ENCODE peak calls at places on chromosomes 7 and 10, in six cellular contexts. T, U, S, X, P and D are unnamed samples.

GRCh38 chr10:51892965-51893658 is 193.7 kb upstream of the CSTF2T start:
- DNase-seq in T (peak; percentile 7), U (peak; percentile 17), S (no peak), X (peak; percentile 24), P (no peak), D (no peak)

GRCh38 chr7:98995523-98996161 is 117.3 kb downstream of the TRRAP start:
- DNase-seq in T (no peak), U (no peak), S (no peak), X (no peak), P (no peak), D (no peak)

GRCh38 chr7:41274179-41274578 is 428.7 kb downstream of the INHBA start:
- DNase-seq in T (no peak), U (no peak), S (no peak), X (no peak), P (no peak), D (no peak)

GRCh38 chr7:151876112-151876898 is 610 bp downstream of the PRKAG2 start:
- DNase-seq in T (no peak), U (peak; percentile 38), S (peak; percentile 92), X (peak; percentile 56), P (peak; percentile 52), D (peak; percentile 97)

GRCh38 chr7:98315318-98315993 is 34.0 kb downstream of the BRI3 start:
- DNase-seq in T (no peak), U (no peak), S (no peak), X (no peak), P (no peak), D (no peak)

GRCh38 chr10:71623986-71624291 is 95.6 kb downstream of the C10orf105 start:
- DNase-seq in T (no peak), U (no peak), S (no peak), X (no peak), P (no peak), D (no peak)

GRCh38 chr7:108376206-108376605 is 80.0 kb downstream of the NRCAM start:
- DNase-seq in T (no peak), U (no peak), S (no peak), X (no peak), P (no peak), D (no peak)

GRCh38 chr7:99372275-99373085 is 2.0 kb upstream of the ARPC1B start:
- DNase-seq in T (no peak), U (no peak), S (no peak), X (peak; percentile 63), P (no peak), D (no peak)

GRCh38 chr7:154587812-154588211 is 415.1 kb downstream of the PAXIP1 start:
- DNase-seq in T (no peak), U (no peak), S (no peak), X (no peak), P (no peak), D (no peak)

GRCh38 chr7:95817846-95818245 is 45.5 kb downstream of the DYNC1I1 start:
- DNase-seq in T (no peak), U (no peak), S (no peak), X (no peak), P (no peak), D (no peak)

GRCh38 chr10:58932821-58933314 is 243.6 kb upstream of the PHYHIPL start:
- DNase-seq in T (no peak), U (no peak), S (no peak), X (no peak), P (no peak), D (no peak)

GRCh38 chr10:70054902-70055301 is 2.3 kb downstream of the MACROH2A2 start:
- DNase-seq in T (no peak), U (no peak), S (no peak), X (no peak), P (no peak), D (no peak)

GRCh38 chr7:112182749-112183148 is 23.4 kb downstream of the DOCK4 start:
- DNase-seq in T (no peak), U (no peak), S (peak; percentile 77), X (no peak), P (no peak), D (no peak)

GRCh38 chr10:35526775-35527174 is 78.4 kb upstream of the GJD4 start:
- DNase-seq in T (no peak), U (no peak), S (no peak), X (no peak), P (no peak), D (no peak)

GRCh38 chr7:83365746-83366145 is 203.1 kb upstream of the PCLO start:
- DNase-seq in T (no peak), U (no peak), S (no peak), X (no peak), P (no peak), D (no peak)

GRCh38 chr7:132386249-132386681 is 190.0 kb downstream of the PLXNA4 start:
- DNase-seq in T (peak; percentile 78), U (no peak), S (peak; percentile 79), X (no peak), P (no peak), D (no peak)

GRCh38 chr7:37382546-37383088 is 66.0 kb downstream of the ELMO1 start:
- DNase-seq in T (no peak), U (no peak), S (no peak), X (no peak), P (no peak), D (no peak)

GRCh38 chr7:97731736-97732370 is at the start of gene TAC1:
- DNase-seq in T (no peak), U (no peak), S (no peak), X (no peak), P (no peak), D (no peak)

GRCh38 chr7:34064511-34065158 is 159.3 kb downstream of the BMPER start:
- DNase-seq in T (no peak), U (peak; percentile 91), S (no peak), X (no peak), P (no peak), D (no peak)

GRCh38 chr10:18137111-18137510 is 3.1 kb upstream of the CACNB2 start:
- DNase-seq in T (no peak), U (no peak), S (no peak), X (no peak), P (no peak), D (no peak)

GRCh38 chr7:85927226-85927625 is 716.5 kb upstream of the GRM3 start:
- DNase-seq in T (no peak), U (no peak), S (no peak), X (no peak), P (no peak), D (no peak)

GRCh38 chr7:120170849-120171248 is 102.1 kb upstream of the KCND2 start:
- DNase-seq in T (no peak), U (no peak), S (no peak), X (no peak), P (no peak), D (no peak)

GRCh38 chr10:132422169-132422691 is 25.2 kb downstream of the PWWP2B start:
- DNase-seq in T (no peak), U (no peak), S (no peak), X (no peak), P (no peak), D (no peak)

GRCh38 chr10:100319736-100320135 is 10.3 kb downstream of the PKD2L1 start:
- DNase-seq in T (peak; percentile 78), U (no peak), S (no peak), X (no peak), P (no peak), D (no peak)

GRCh38 chr10:69439813-69440506 is 11.3 kb upstream of the TSPAN15 start:
- DNase-seq in T (no peak), U (peak; percentile 59), S (no peak), X (peak; percentile 76), P (no peak), D (no peak)

GRCh38 chr10:111023060-111023459 is 53.8 kb upstream of the ADRA2A start:
- DNase-seq in T (no peak), U (no peak), S (no peak), X (no peak), P (no peak), D (no peak)

GRCh38 chr7:73423519-73424485 is 9.8 kb upstream of the FZD9 start:
- DNase-seq in T (no peak), U (no peak), S (peak; percentile 55), X (no peak), P (no peak), D (no peak)

GRCh38 chr7:151676759-151677158 is 157.1 kb upstream of the RHEB start:
- DNase-seq in T (no peak), U (no peak), S (no peak), X (peak; percentile 36), P (no peak), D (no peak)

GRCh38 chr10:62732841-62733653 is 71.5 kb upstream of the ADO start:
- DNase-seq in T (no peak), U (no peak), S (no peak), X (peak; percentile 62), P (peak; percentile 33), D (no peak)

GRCh38 chr7:64625114-64626082 is 40.5 kb upstream of the ZNF107 start:
- DNase-seq in T (no peak), U (no peak), S (no peak), X (no peak), P (no peak), D (no peak)

GRCh38 chr7:43137811-43138210 is 25.4 kb downstream of the HECW1 start:
- DNase-seq in T (no peak), U (no peak), S (no peak), X (no peak), P (no peak), D (no peak)

GRCh38 chr10:31866118-31866670 is 62.4 kb downstream of the ARHGAP12 start:
- DNase-seq in T (no peak), U (peak; percentile 68), S (no peak), X (peak; percentile 36), P (no peak), D (no peak)